ENCODE peak calls at places on chromosomes 16 and 17, in four cellular contexts. One of them, this sample, is unnamed. For H3K36me3, the result is how much of the 10 kb centered on the place peaks cover.

GRCh38 chr17:41061969-41062368 is 2.1 kb upstream of the KRTAP2-3 start:
- DNase-seq in PC-3: peak
- DNase-seq in mucosa of descending colon: no peak
- DNase-seq in left lung: no peak
- DNase-seq in this sample: peak

GRCh38 chr17:73420897-73421296 is 109.1 kb upstream of the CDC42EP4 start:
- DNase-seq in PC-3: peak
- DNase-seq in mucosa of descending colon: no peak
- DNase-seq in left lung: no peak
- DNase-seq in this sample: peak

GRCh38 chr17:27494192-27495091 is 38.2 kb downstream of the KSR1 start:
- DNase-seq in PC-3: peak
- DNase-seq in mucosa of descending colon: peak
- DNase-seq in left lung: peak
- DNase-seq in this sample: peak

GRCh38 chr17:39487946-39488345 is 26.7 kb downstream of the CDK12 start:
- DNase-seq in PC-3: no peak
- DNase-seq in mucosa of descending colon: no peak
- DNase-seq in left lung: no peak
- DNase-seq in this sample: peak

GRCh38 chr17:40615295-40615988 is 32.2 kb downstream of the SMARCE1 start:
- DNase-seq in PC-3: peak
- DNase-seq in mucosa of descending colon: peak
- DNase-seq in left lung: peak
- DNase-seq in this sample: peak

GRCh38 chr17:27756467-27757371 is 43.6 kb downstream of the NOS2 start:
- DNase-seq in PC-3: peak
- DNase-seq in mucosa of descending colon: peak
- DNase-seq in left lung: no peak
- DNase-seq in this sample: peak

GRCh38 chr17:58227733-58228132 is 8.7 kb upstream of the MKS1 start:
- DNase-seq in PC-3: no peak
- DNase-seq in mucosa of descending colon: no peak
- DNase-seq in left lung: no peak
- DNase-seq in this sample: no peak

GRCh38 chr16:80408014-80408413 is 132.8 kb upstream of the DYNLRB2 start:
- DNase-seq in PC-3: no peak
- DNase-seq in mucosa of descending colon: no peak
- DNase-seq in left lung: no peak
- DNase-seq in this sample: no peak

GRCh38 chr17:73304971-73305786 is 6.6 kb downstream of the CDC42EP4 start:
- DNase-seq in PC-3: peak
- DNase-seq in mucosa of descending colon: peak
- DNase-seq in left lung: peak
- DNase-seq in this sample: peak

GRCh38 chr16:88882358-88883030 is 16.0 kb upstream of the PABPN1L start:
- DNase-seq in PC-3: peak
- DNase-seq in mucosa of descending colon: peak
- DNase-seq in left lung: no peak
- DNase-seq in this sample: no peak

GRCh38 chr16:89924298-89924924 is 1.3 kb downstream of the TUBB3 start:
- DNase-seq in PC-3: no peak
- DNase-seq in mucosa of descending colon: peak
- DNase-seq in left lung: peak
- DNase-seq in this sample: no peak

GRCh38 chr16:20931066-20931465 is 30.5 kb downstream of the LYRM1 start:
- DNase-seq in PC-3: no peak
- DNase-seq in mucosa of descending colon: no peak
- DNase-seq in left lung: no peak
- DNase-seq in this sample: no peak

GRCh38 chr16:85620403-85620802 is 7.3 kb downstream of the GSE1 start:
- DNase-seq in PC-3: no peak
- DNase-seq in mucosa of descending colon: no peak
- DNase-seq in left lung: no peak
- DNase-seq in this sample: no peak

GRCh38 chr16:76976101-76976500 is 214.9 kb upstream of the MON1B start:
- DNase-seq in PC-3: no peak
- DNase-seq in mucosa of descending colon: no peak
- DNase-seq in left lung: no peak
- DNase-seq in this sample: no peak

GRCh38 chr17:83064732-83065659 is 14.4 kb upstream of the METRNL start:
- DNase-seq in PC-3: peak
- DNase-seq in mucosa of descending colon: peak
- DNase-seq in left lung: peak
- DNase-seq in this sample: peak

GRCh38 chr16:25012525-25012991 is 2.6 kb downstream of the ARHGAP17 start:
- DNase-seq in PC-3: peak
- DNase-seq in mucosa of descending colon: no peak
- DNase-seq in left lung: no peak
- DNase-seq in this sample: peak

GRCh38 chr16:79776243-79776884 is 175.8 kb upstream of the MAF start:
- DNase-seq in PC-3: no peak
- DNase-seq in mucosa of descending colon: no peak
- DNase-seq in left lung: no peak
- DNase-seq in this sample: peak

GRCh38 chr17:44556114-44556853 is 1.0 kb upstream of the FZD2 start:
- DNase-seq in PC-3: peak
- DNase-seq in mucosa of descending colon: no peak
- DNase-seq in left lung: no peak
- DNase-seq in this sample: peak

GRCh38 chr17:5582177-5582885 is 2.0 kb downstream of the NLRP1 start:
- DNase-seq in PC-3: no peak
- DNase-seq in mucosa of descending colon: no peak
- DNase-seq in left lung: no peak
- DNase-seq in this sample: peak
- TF ChIP-seq CTCF in PC-3: no peak
- TF ChIP-seq CTCF in mucosa of descending colon: no peak
- TF ChIP-seq CTCF in left lung: no peak
- TF ChIP-seq CTCF in this sample: no peak

GRCh38 chr16:72728516-72728915 is 319.4 kb downstream of the ZFHX3 start:
- DNase-seq in PC-3: no peak
- DNase-seq in mucosa of descending colon: no peak
- DNase-seq in left lung: no peak
- DNase-seq in this sample: no peak

GRCh38 chr16:72721981-72722380 is 325.9 kb downstream of the ZFHX3 start:
- DNase-seq in PC-3: no peak
- DNase-seq in mucosa of descending colon: no peak
- DNase-seq in left lung: no peak
- DNase-seq in this sample: no peak

GRCh38 chr16:72723781-72724180 is 324.1 kb downstream of the ZFHX3 start:
- DNase-seq in PC-3: peak
- DNase-seq in mucosa of descending colon: no peak
- DNase-seq in left lung: no peak
- DNase-seq in this sample: peak

GRCh38 chr16:72725643-72726042 is 322.3 kb downstream of the ZFHX3 start:
- DNase-seq in PC-3: no peak
- DNase-seq in mucosa of descending colon: no peak
- DNase-seq in left lung: no peak
- DNase-seq in this sample: no peak

DNA sequence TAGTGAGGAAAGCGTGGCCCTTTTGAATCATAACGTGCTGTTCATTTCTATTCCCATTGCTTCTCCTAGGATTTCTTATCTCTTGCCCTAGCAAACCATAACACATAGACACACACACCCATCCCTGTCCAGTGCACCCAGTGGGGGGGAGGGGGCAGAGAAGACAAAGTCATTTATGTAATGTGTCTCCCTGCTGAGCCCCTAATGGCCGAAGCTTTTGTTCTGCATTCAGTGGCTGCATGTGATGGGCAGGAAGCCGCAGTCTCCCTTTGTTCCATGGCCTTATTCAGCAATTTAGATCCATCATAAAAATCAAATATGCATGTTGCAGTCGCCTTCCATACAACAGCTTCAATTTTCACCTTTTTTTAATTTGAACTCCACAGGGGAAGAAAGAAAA is 325.4 kb downstream of the ZFHX3 start:
- DNase-seq in PC-3: no peak
- DNase-seq in mucosa of descending colon: no peak
- DNase-seq in left lung: no peak
- DNase-seq in this sample: no peak
- H3K4me3 ChIP-seq in PC-3: no peak
- H3K4me3 ChIP-seq in mucosa of descending colon: no peak
- H3K4me3 ChIP-seq in left lung: no peak
- H3K4me3 ChIP-seq in this sample: no peak

GRCh38 chr17:80319999-80320344 is 59.3 kb downstream of the RNF213 start:
- DNase-seq in PC-3: peak
- DNase-seq in mucosa of descending colon: no peak
- DNase-seq in left lung: no peak
- DNase-seq in this sample: no peak

GRCh38 chr17:80320496-80320895 is 59.8 kb downstream of the RNF213 start:
- DNase-seq in PC-3: no peak
- DNase-seq in mucosa of descending colon: no peak
- DNase-seq in left lung: no peak
- DNase-seq in this sample: no peak

GRCh38 chr17:80322864-80323263 is 62.2 kb downstream of the RNF213 start:
- DNase-seq in PC-3: no peak
- DNase-seq in mucosa of descending colon: no peak
- DNase-seq in left lung: no peak
- DNase-seq in this sample: no peak

GRCh38 chr17:80327518-80327917 is 66.9 kb downstream of the RNF213 start:
- DNase-seq in PC-3: no peak
- DNase-seq in mucosa of descending colon: no peak
- DNase-seq in left lung: peak
- DNase-seq in this sample: no peak

GRCh38 chr17:80323982-80324381 is 63.3 kb downstream of the RNF213 start:
- DNase-seq in PC-3: no peak
- DNase-seq in mucosa of descending colon: no peak
- DNase-seq in left lung: no peak
- DNase-seq in this sample: no peak
- H3K36me3 ChIP-seq in PC-3: under half
- H3K36me3 ChIP-seq in mucosa of descending colon: under half
- H3K36me3 ChIP-seq in left lung: under half
- H3K36me3 ChIP-seq in this sample: under half

GRCh38 chr16:63289834-63290460 is 1253.7 kb upstream of the CDH8 start:
- DNase-seq in PC-3: peak
- DNase-seq in mucosa of descending colon: peak
- DNase-seq in left lung: no peak
- DNase-seq in this sample: peak
- TF ChIP-seq CTCF in PC-3: peak
- TF ChIP-seq CTCF in mucosa of descending colon: peak
- TF ChIP-seq CTCF in left lung: peak
- TF ChIP-seq CTCF in this sample: peak

GRCh38 chr17:47649972-47650524 is 329 bp downstream of the KPNB1 start:
- DNase-seq in PC-3: no peak
- DNase-seq in mucosa of descending colon: no peak
- DNase-seq in left lung: peak
- DNase-seq in this sample: peak

GRCh38 chr17:47652570-47652969 is 2.9 kb downstream of the KPNB1 start:
- DNase-seq in PC-3: no peak
- DNase-seq in mucosa of descending colon: no peak
- DNase-seq in left lung: no peak
- DNase-seq in this sample: no peak

GRCh38 chr17:47653442-47653841 is 3.7 kb downstream of the KPNB1 start:
- DNase-seq in PC-3: no peak
- DNase-seq in mucosa of descending colon: no peak
- DNase-seq in left lung: no peak
- DNase-seq in this sample: no peak

GRCh38 chr17:47650525-47651522 is 1.1 kb downstream of the KPNB1 start:
- DNase-seq in PC-3: peak
- DNase-seq in mucosa of descending colon: peak
- DNase-seq in left lung: peak
- DNase-seq in this sample: peak

DNA sequence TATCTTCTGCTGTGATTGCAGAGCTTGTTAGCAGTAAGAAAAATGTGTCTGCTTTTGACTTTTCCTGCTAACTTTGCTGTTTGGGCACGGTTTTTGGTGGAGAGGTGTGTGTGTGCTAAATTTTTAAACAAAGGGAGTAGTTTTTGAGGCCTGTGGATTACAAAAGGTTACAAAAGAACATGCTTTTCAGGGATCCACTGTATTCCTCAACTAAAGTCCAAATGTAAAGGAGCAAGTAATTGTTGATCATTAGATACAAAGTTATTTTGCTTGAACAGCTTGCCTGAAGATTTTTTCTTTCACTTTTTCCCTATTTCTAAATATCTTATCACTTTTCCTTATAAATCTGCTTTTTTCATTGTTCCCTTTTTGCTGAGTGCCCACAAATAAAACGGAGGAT is 2.0 kb downstream of the KPNB1 start:
- DNase-seq in PC-3: no peak
- DNase-seq in mucosa of descending colon: no peak
- DNase-seq in left lung: no peak
- DNase-seq in this sample: no peak
- H3K4me3 ChIP-seq in PC-3: peak
- H3K4me3 ChIP-seq in mucosa of descending colon: no peak
- H3K4me3 ChIP-seq in left lung: peak
- H3K4me3 ChIP-seq in this sample: no peak

GRCh38 chr17:8142158-8142886 is 9.9 kb downstream of the PER1 start:
- DNase-seq in PC-3: no peak
- DNase-seq in mucosa of descending colon: no peak
- DNase-seq in left lung: no peak
- DNase-seq in this sample: no peak

GRCh38 chr17:8145811-8146210 is 6.4 kb downstream of the PER1 start:
- DNase-seq in PC-3: no peak
- DNase-seq in mucosa of descending colon: no peak
- DNase-seq in left lung: no peak
- DNase-seq in this sample: no peak

GRCh38 chr17:8142887-8143580 is 9.2 kb downstream of the PER1 start:
- DNase-seq in PC-3: no peak
- DNase-seq in mucosa of descending colon: no peak
- DNase-seq in left lung: no peak
- DNase-seq in this sample: no peak

GRCh38 chr17:8144401-8145295 is 7.6 kb downstream of the PER1 start:
- DNase-seq in PC-3: no peak
- DNase-seq in mucosa of descending colon: no peak
- DNase-seq in left lung: no peak
- DNase-seq in this sample: no peak

GRCh38 chr17:8143581-8144400 is 8.4 kb downstream of the PER1 start:
- DNase-seq in PC-3: no peak
- DNase-seq in mucosa of descending colon: no peak
- DNase-seq in left lung: no peak
- DNase-seq in this sample: no peak
- H3K36me3 ChIP-seq in PC-3: under half
- H3K36me3 ChIP-seq in mucosa of descending colon: under half
- H3K36me3 ChIP-seq in left lung: under half
- H3K36me3 ChIP-seq in this sample: half or more